ENCODE peak calls at places on chromosomes 5 and 9, in five cellular contexts. D, T, J, Z and E are unnamed samples.

GRCh38 chr9:93254806-93255519 is 71.0 kb downstream of the WNK2 start:
- DNase-seq in J (no peak), D (no peak), Z (no peak), T (no peak), E (no peak)

GRCh38 chr9:4894076-4894475 is 91.0 kb upstream of the JAK2 start:
- DNase-seq in J (peak), D (no peak), T (peak), Z (peak), E (peak)

GRCh38 chr9:107363511-107364182 is 80.6 kb downstream of the RAD23B start:
- DNase-seq in D (no peak), J (no peak), T (no peak), Z (no peak), E (peak)

GRCh38 chr9:134525841-134526797 is 115.5 kb upstream of the COL5A1 start:
- DNase-seq in J (peak), D (no peak), T (no peak), Z (no peak), E (no peak)

GRCh38 chr9:129776938-129777768 is 24.3 kb upstream of the PTGES start:
- DNase-seq in D (peak), Z (peak), J (peak), T (peak), E (no peak)

GRCh38 chr9:75866273-75866871 is 24.1 kb upstream of the PCSK5 start:
- DNase-seq in T (peak), Z (peak), D (peak), J (peak), E (peak)

GRCh38 chr9:133035669-133036068 is 4.9 kb downstream of the GTF3C5 start:
- DNase-seq in D (no peak), T (no peak), J (peak), Z (no peak), E (no peak)

GRCh38 chr9:137956039-137956438 is 78.5 kb downstream of the CACNA1B start:
- DNase-seq in T (no peak), J (no peak), Z (no peak), D (no peak), E (no peak)

GRCh38 chr5:105475401-105475800 is 1912.8 kb upstream of the NUDT12 start:
- DNase-seq in T (no peak), D (no peak), J (no peak), Z (no peak), E (no peak)

GRCh38 chr5:173699959-173700358 is 83.5 kb upstream of the BOD1 start:
- DNase-seq in J (no peak), T (no peak), Z (no peak), D (no peak), E (no peak)

GRCh38 chr5:137099651-137100050 is 399.5 kb downstream of the SPOCK1 start:
- DNase-seq in T (no peak), D (no peak), Z (no peak), J (no peak), E (no peak)

GRCh38 chr9:126513159-126514036 is 100.3 kb upstream of the LMX1B start:
- DNase-seq in T (peak), D (no peak), J (no peak), Z (no peak), E (no peak)

GRCh38 chr5:127919818-127920217 is 163.7 kb upstream of the SLC12A2 start:
- DNase-seq in J (no peak), D (no peak), T (no peak), Z (no peak), E (no peak)

GRCh38 chr9:92510747-92511146 is 25.0 kb downstream of the ECM2 start:
- DNase-seq in T (no peak), Z (no peak), J (no peak), D (no peak), E (no peak)

GRCh38 chr9:20427359-20427758 is 194.9 kb downstream of the MLLT3 start:
- DNase-seq in T (no peak), J (no peak), D (no peak), Z (no peak), E (no peak)

GRCh38 chr5:79193643-79194042 is 42.3 kb upstream of the JMY start:
- DNase-seq in D (no peak), Z (no peak), J (peak), T (peak), E (no peak)

GRCh38 chr9:137397675-137398423 is 25.1 kb downstream of the EXD3 start:
- DNase-seq in J (no peak), T (no peak), D (no peak), Z (no peak), E (no peak)

GRCh38 chr5:173859315-173860038 is 28.7 kb upstream of the CPEB4 start:
- DNase-seq in Z (no peak), T (peak), D (no peak), J (no peak), E (no peak)

GRCh38 chr9:115369322-115369957 is 251.5 kb upstream of the TNC start:
- DNase-seq in T (no peak), Z (no peak), D (no peak), J (peak), E (peak)

GRCh38 chr9:6605202-6605601 is 40.3 kb downstream of the GLDC start:
- DNase-seq in J (no peak), Z (no peak), T (no peak), D (no peak), E (no peak)

GRCh38 chr5:42718591-42718990 is 38.0 kb upstream of the CCDC152 start:
- DNase-seq in J (peak), T (peak), Z (no peak), D (no peak), E (no peak)

GRCh38 chr9:116198344-116198743 is 44.8 kb downstream of the PAPPA start:
- DNase-seq in Z (no peak), J (peak), D (no peak), T (no peak), E (peak)

GRCh38 chr5:151319334-151319733 is 15.8 kb upstream of the SLC36A3 start:
- DNase-seq in D (peak), J (peak), T (peak), Z (no peak), E (peak)